ENCODE peak calls at places on chromosomes 13 and 19, in nine cellular contexts. F is left ventricle myocardium inferior; K is Peyer's patch; J is ascending aorta; U is CD8-positive, alpha-beta T cell; T is mammary epithelial cell; D is CD4-positive, alpha-beta T cell; Z is AG04450; S is psoas muscle. V is an unnamed sample.
A peak's percentile ranks its signal among the peaks of the same experiment; 100 is the strongest.

GRCh38 chr19:4365341-4365740 is 22.0 kb downstream of the MPND start:
- DNase-seq in F (no peak), K (peak; percentile 54), J (no peak), U (no peak), T (no peak), D (no peak), Z (no peak), S (no peak), V (no peak)

GRCh38 chr13:28337196-28338045 is 157.5 kb downstream of the FLT1 start:
- DNase-seq in F (no peak), K (no peak), J (no peak), U (no peak), T (peak; percentile 9), D (no peak), Z (no peak), S (no peak), V (no peak)

GRCh38 chr13:95494082-95494681 is 58.3 kb upstream of the CLDN10 start:
- DNase-seq in F (no peak), K (no peak), J (no peak), U (no peak), T (peak; percentile 65), D (no peak), Z (peak; percentile 29), S (no peak), V (no peak)

GRCh38 chr19:42284641-42285341 is 15.7 kb downstream of the CIC start:
- DNase-seq in F (no peak), K (no peak), J (peak; percentile 68), U (no peak), T (no peak), D (no peak), Z (no peak), S (no peak), V (no peak)

GRCh38 chr19:13051581-13052165 is 51.0 kb downstream of the LYL1 start:
- DNase-seq in F (peak; percentile 66), K (peak; percentile 86), J (peak; percentile 82), U (no peak), T (peak; percentile 47), D (no peak), Z (no peak), S (peak; percentile 74), V (no peak)

GRCh38 chr19:30228113-30228725 is 144.0 kb upstream of the ZNF536 start:
- DNase-seq in F (no peak), K (no peak), J (no peak), U (no peak), T (no peak), D (no peak), Z (no peak), S (no peak), V (no peak)

GRCh38 chr19:43699506-43700367 is 16.1 kb upstream of the IRGC start:
- DNase-seq in F (peak; percentile 23), K (peak; percentile 68), J (no peak), U (no peak), T (no peak), D (no peak), Z (no peak), S (peak; percentile 34), V (no peak)

GRCh38 chr19:38290631-38291147 is 13.4 kb upstream of the C19orf33 start:
- DNase-seq in F (no peak), K (no peak), J (no peak), U (no peak), T (peak; percentile 93), D (no peak), Z (peak; percentile 86), S (no peak), V (no peak)

GRCh38 chr13:50643055-50643454 is 200.4 kb downstream of the DLEU7 start:
- DNase-seq in F (no peak), K (no peak), J (no peak), U (no peak), T (no peak), D (no peak), Z (no peak), S (no peak), V (no peak)

GRCh38 chr13:79932556-79932955 is 408.4 kb downstream of the SPRY2 start:
- DNase-seq in F (no peak), K (no peak), J (no peak), U (no peak), T (no peak), D (no peak), Z (no peak), S (no peak), V (no peak)

GRCh38 chr13:93977986-93978385 is 501.5 kb downstream of the DCT start:
- DNase-seq in F (no peak), K (no peak), J (no peak), U (no peak), T (no peak), D (no peak), Z (no peak), S (no peak), V (no peak)

GRCh38 chr13:111398715-111399299 is 78.4 kb downstream of the TEX29 start:
- DNase-seq in F (no peak), K (no peak), J (no peak), U (no peak), T (no peak), D (no peak), Z (no peak), S (no peak), V (no peak)

GRCh38 chr19:14555918-14556661 is 15.8 kb downstream of the NDUFB7 start:
- DNase-seq in F (no peak), K (no peak), J (no peak), U (no peak), T (peak; percentile 82), D (no peak), Z (no peak), S (no peak), V (no peak)

GRCh38 chr13:60386250-60386649 is 10.8 kb upstream of the TDRD3 start:
- DNase-seq in F (no peak), K (no peak), J (no peak), U (no peak), T (no peak), D (no peak), Z (no peak), S (no peak), V (no peak)

GRCh38 chr19:13066933-13067831 is 35.5 kb downstream of the LYL1 start:
- DNase-seq in F (no peak), K (no peak), J (no peak), U (no peak), T (no peak), D (no peak), Z (no peak), S (no peak), V (no peak)

GRCh38 chr19:33445752-33446070 is 72.2 kb downstream of the CEBPG start:
- DNase-seq in F (peak; percentile 8), K (no peak), J (no peak), U (no peak), T (no peak), D (no peak), Z (no peak), S (no peak), V (no peak)

GRCh38 chr19:9295411-9295849 is 14.2 kb downstream of the ZNF699 start:
- DNase-seq in F (no peak), K (no peak), J (no peak), U (no peak), T (no peak), D (no peak), Z (no peak), S (no peak), V (no peak)
- H3K9me3 ChIP-seq in F (peaks cover 100% of the 10 kb centered on the region), K (peaks cover 4% of the 10 kb centered on the region), J (peaks cover 96% of the 10 kb centered on the region), U (peaks cover 59% of the 10 kb centered on the region), T (peaks cover 71% of the 10 kb centered on the region), D (peaks cover 93% of the 10 kb centered on the region), Z (peaks cover 47% of the 10 kb centered on the region), S (peaks cover 83% of the 10 kb centered on the region), V (peaks cover 99% of the 10 kb centered on the region)

GRCh38 chr13:101945435-101945834 is 456.4 kb downstream of the FGF14 start:
- DNase-seq in F (no peak), K (no peak), J (no peak), U (no peak), T (no peak), D (no peak), Z (no peak), S (no peak), V (no peak)
- TF ChIP-seq CTCF in F (no peak), K (no peak), J (no peak), U (no peak), T (no peak), D (no peak), Z (no peak), S (no peak), V (no peak)

GRCh38 chr19:40592170-40592569 is 9.0 kb upstream of the LTBP4 start:
- DNase-seq in F (no peak), K (no peak), J (no peak), U (no peak), T (peak; percentile 71), D (no peak), Z (no peak), S (no peak), V (no peak)
- H3K27ac ChIP-seq in F (no peak overlapping the region), K (no peak overlapping the region), J (no peak overlapping the region), U (no peak overlapping the region), T (no peak overlapping the region), D (no peak overlapping the region), Z (no peak overlapping the region), S (no peak overlapping the region), V (no peak overlapping the region)

GRCh38 chr13:83372786-83373185 is 509.5 kb downstream of the SLITRK1 start:
- DNase-seq in F (no peak), K (no peak), J (no peak), U (no peak), T (peak; percentile 60), D (no peak), Z (no peak), S (no peak), V (no peak)
- H3K9me3 ChIP-seq in F (peaks cover 39% of the 10 kb centered on the region), K (no peaks in the 10 kb centered on the region), J (no peaks in the 10 kb centered on the region), U (no peaks in the 10 kb centered on the region), T (no peaks in the 10 kb centered on the region), D (no peaks in the 10 kb centered on the region), Z (no peaks in the 10 kb centered on the region), S (no peaks in the 10 kb centered on the region), V (peaks cover 3% of the 10 kb centered on the region)

GRCh38 chr19:16612631-16613030 is 15.4 kb downstream of the MED26 start:
- DNase-seq in F (no peak), K (no peak), J (no peak), U (no peak), T (no peak), D (no peak), Z (no peak), S (no peak), V (no peak)
- TF ChIP-seq CTCF in F (no peak), K (no peak), J (no peak), U (no peak), T (no peak), D (no peak), Z (no peak), S (no peak), V (no peak)

DNA sequence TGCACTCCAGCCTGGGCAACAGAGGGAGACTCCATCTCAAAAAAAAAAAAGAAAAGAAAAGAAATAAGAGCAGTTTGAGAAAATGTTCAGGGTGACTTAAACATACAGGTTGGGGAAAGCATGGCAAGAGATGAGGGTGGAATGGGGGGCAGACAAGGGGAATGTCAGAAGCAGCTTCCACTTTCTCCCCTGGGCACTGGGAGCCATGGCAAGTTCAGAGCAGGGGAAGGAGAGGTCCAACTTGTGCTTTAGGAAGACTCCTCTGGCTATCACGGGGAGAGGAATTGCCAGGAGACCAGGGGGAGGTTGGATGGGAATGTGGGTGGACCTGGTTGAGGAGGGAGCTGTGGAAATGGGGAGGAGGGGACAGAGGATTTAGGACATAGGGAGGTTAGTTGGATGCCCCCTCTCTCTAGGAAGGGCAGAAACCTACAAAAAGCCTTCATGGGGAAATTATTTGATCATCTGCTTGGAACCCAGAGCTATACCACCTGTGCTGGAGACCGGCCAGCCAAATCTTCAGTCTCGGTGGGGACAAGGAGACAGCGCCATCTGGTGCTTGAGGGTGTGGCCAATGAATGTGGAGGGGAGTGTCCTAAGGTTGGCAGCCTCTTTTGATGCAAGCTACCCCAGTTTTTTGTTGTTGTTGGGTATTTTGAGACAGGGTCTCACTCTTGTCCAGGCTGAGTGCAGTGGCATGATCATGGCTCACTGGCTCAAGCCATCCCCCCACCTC is 7.3 kb upstream of the STRN4 start:
- DNase-seq in F (peak; percentile 41), K (peak; percentile 71), J (no peak), U (peak; percentile 53), T (peak; percentile 29), D (peak; percentile 52), Z (no peak), S (peak; percentile 40), V (no peak)
- H3K27ac ChIP-seq in F (no peak overlapping the region), K (no peak overlapping the region), J (no peak overlapping the region), U (no peak overlapping the region), T (no peak overlapping the region), D (no peak overlapping the region), Z (no peak overlapping the region), S (no peak overlapping the region), V (peak overlapping the region; percentile 14)

V was measured in thoracic aorta.